ENCODE peak calls at places on chromosomes 7 and 10, in seven cellular contexts. Z is body of pancreas, R is HCT116, A is heart left ventricle, F is suprapubic skin, X is uterus, T is right lobe of liver. I is an unnamed sample.

GRCh38 chr7:98760201-98760651 is 109.6 kb downstream of the TMEM130 start:
- DNase-seq in Z (no peak), T (no peak), R (no peak), F (no peak), X (no peak), A (no peak), I (no peak)

GRCh38 chr10:12238821-12239220 is 42.8 kb downstream of the CDC123 start:
- DNase-seq in T (no peak), R (no peak), F (no peak), Z (no peak), A (no peak), X (no peak), I (no peak)

GRCh38 chr7:33779216-33779615 is 126.1 kb upstream of the BMPER start:
- DNase-seq in Z (no peak), R (no peak), F (no peak), X (no peak), T (no peak), A (no peak), I (no peak)

GRCh38 chr10:46514431-46514861 is 42.0 kb downstream of the GPRIN2 start:
- DNase-seq in A (peak), R (no peak), F (peak), X (no peak), Z (no peak), T (no peak), I (no peak)

GRCh38 chr7:37758467-37758866 is 74.9 kb downstream of the GPR141 start:
- DNase-seq in Z (no peak), X (no peak), A (no peak), F (no peak), R (no peak), T (no peak), I (no peak)

GRCh38 chr10:69073025-69073424 is 14.9 kb upstream of the SRGN start:
- DNase-seq in R (no peak), X (no peak), F (no peak), Z (no peak), A (no peak), T (no peak), I (no peak)

GRCh38 chr7:116354546-116355422 is 144.4 kb downstream of the TES start:
- DNase-seq in F (peak), X (peak), Z (peak), T (peak), A (peak), R (peak), I (peak)

GRCh38 chr7:148230341-148230740 is 360.2 kb upstream of the C7orf33 start:
- DNase-seq in T (no peak), R (no peak), X (no peak), F (no peak), A (no peak), Z (no peak), I (no peak)

GRCh38 chr7:140646931-140647647 is 6.5 kb upstream of the DENND2A start:
- DNase-seq in R (peak), F (peak), Z (peak), X (peak), T (no peak), A (no peak), I (peak)

GRCh38 chr7:83413425-83413824 is 235.5 kb downstream of the SEMA3E start:
- DNase-seq in T (no peak), X (no peak), F (no peak), A (no peak), R (no peak), Z (no peak), I (no peak)

GRCh38 chr10:119817991-119818888 is 54.4 kb downstream of the MCMBP start:
- DNase-seq in A (peak), Z (peak), R (no peak), T (peak), X (peak), F (peak), I (peak)

DNA sequence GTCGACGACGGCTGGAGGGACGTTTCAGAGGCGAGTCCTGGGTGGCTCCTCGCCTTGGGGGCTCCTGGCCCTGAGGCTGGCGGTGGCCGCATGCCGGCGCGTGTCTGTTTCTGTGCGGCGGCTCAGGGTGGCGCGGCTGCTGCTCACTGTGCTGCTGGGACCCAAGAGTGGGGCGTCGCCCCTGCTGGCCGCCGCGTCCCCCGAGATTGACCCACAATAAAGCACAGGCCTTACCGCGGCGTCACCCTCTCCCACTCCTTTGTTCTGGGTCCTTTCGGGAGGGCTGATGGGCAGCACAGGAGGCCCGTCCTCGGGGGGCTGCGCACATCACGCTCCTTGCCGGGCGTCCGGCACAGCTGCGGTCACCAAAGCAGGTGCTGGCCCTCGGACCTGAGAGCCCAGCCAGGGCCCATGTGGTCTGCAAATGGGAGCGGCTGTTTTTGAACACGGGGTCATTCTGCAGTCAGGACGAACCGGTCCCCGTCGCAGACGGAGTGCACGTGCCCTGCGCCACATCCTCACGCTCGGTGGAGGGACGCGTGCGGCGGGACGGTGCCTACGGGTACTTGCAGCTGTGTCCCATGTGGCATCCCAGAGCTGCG is 19.2 kb downstream of the GET4 start:
- DNase-seq in F (no peak), A (no peak), Z (no peak), X (no peak), R (no peak), T (no peak), I (no peak)
- TF ChIP-seq POLR2A in F (no peak), A (no peak), Z (no peak), X (no peak), R (no peak), T (no peak), I (no peak)

GRCh38 chr7:143259765-143260164 is 3.5 kb upstream of the GSTK1 start:
- DNase-seq in F (no peak), X (no peak), R (peak), Z (no peak), A (no peak), T (no peak), I (no peak)

GRCh38 chr7:143263266-143264195 is at the start of gene GSTK1:
- DNase-seq in F (peak), X (peak), A (peak), Z (peak), T (peak), R (peak), I (peak)

GRCh38 chr7:143269254-143269653 is 6.0 kb downstream of the GSTK1 start:
- DNase-seq in R (no peak), Z (no peak), F (no peak), T (peak), X (no peak), A (no peak), I (no peak)

GRCh38 chr7:143261901-143262300 is 1.3 kb upstream of the GSTK1 start:
- DNase-seq in Z (no peak), F (no peak), X (no peak), R (no peak), A (no peak), T (no peak), I (no peak)

DNA sequence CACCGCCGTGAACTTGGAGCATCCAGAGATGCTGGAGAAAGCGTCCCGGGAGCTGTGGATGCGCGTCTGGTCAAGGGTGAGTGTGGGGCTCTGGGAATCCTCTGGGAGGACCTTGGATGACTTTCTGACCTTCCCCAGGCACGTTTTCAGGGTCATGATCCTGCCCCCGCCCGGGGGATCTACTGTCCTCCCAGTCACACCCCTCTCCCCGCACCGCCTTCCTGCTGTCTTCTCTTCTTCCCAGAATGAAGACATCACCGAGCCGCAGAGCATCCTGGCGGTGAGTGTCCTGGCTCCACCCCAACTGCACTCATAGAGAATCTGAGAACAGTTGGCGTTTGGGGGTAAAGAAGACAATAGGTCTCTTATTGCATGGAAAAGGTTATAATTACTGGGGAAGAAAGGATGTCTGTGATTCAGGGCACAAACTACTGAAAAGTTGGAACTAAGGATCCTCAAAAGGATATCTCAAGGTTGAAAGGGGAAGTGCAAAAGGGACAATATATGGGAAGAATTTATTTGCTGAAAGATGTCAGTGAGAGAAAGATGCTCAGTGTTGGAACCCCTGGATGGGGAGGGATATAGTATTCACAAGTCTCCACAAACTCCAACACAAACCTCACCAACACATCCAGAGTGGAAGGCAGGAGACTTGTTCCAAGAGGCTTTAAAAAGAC is 1.9 kb downstream of the GSTK1 start:
- DNase-seq in Z (no peak), T (no peak), A (no peak), R (no peak), F (no peak), X (no peak), I (no peak)
- H3K4me3 ChIP-seq in Z (no peak), T (no peak), A (no peak), R (no peak), F (peak), X (no peak), I (no peak)

DNA sequence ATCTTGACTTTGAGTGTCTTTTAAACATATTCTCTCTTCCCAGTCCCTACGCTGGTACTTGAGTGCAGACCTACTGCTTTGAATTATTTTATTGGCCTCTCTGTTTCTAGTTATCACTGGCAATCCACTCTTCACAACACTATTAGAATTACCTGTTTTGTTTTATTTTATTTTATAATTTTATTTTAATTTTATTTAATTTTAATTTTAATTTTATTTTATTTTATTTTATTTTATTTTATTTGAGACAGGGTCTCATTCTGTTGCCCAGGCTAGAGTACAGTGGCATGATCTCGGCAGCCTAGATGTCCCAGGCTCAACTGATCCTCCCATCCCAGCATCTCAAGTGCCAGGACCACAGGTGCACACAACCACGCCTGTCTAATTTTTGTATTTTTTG is 6.8 kb downstream of the STK17A start:
- DNase-seq in F (no peak), X (no peak), T (no peak), R (no peak), A (no peak), Z (no peak), I (no peak)
- H3K27ac ChIP-seq in F (no peak), X (no peak), T (no peak), R (no peak), A (no peak), Z (no peak), I (no peak)

DNA sequence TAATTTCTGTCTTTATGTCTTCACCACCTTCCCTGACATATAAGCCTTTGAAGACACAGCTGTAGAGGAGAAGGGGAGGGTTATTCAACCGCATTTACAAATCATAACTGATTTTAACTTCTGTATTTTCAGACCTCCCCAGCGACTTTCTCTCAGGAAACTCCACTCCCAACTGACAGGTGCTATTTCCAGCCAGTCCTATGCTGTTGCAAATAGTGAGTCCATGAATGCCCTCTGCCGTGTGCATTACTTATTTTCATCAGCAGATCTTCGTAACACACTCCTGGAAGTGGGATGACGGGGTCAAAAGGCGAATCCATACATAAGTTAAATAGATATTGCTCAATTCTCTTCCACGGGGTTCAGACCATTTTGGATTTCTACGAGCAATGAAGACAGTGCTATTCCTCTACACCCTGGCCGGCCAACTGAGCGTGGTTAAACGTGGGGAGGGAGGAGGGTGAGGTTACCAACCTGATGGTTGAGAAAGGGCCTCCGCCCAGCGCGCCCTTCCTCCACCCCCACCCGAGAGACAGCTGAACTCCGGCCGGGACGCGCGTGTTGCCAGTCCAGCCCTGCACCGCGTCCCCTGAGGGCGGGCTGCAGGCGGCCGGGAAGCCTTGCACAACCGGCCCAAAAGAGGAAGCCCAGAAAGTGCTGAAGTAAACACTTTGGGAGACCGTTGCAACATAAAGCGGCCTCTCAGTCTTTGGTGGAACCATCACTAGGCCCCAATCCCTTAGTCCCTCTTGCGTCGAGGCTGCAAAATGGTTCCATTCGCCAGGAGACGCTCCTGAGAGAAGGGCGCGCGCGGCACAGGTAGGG is at the start of gene APBB1IP:
- DNase-seq in X (peak), T (peak), R (no peak), F (peak), A (peak), Z (peak), I (peak)
- TF ChIP-seq POLR2A in X (no peak), T (peak), R (no peak), F (no peak), A (no peak), Z (no peak), I (no peak)

GRCh38 chr10:117546630-117547300 is 4.2 kb downstream of the EMX2 start:
- DNase-seq in R (no peak), T (no peak), X (no peak), F (peak), Z (no peak), A (no peak), I (no peak)

GRCh38 chr10:117544729-117545140 is 2.2 kb downstream of the EMX2 start:
- DNase-seq in Z (no peak), X (peak), F (no peak), A (no peak), R (no peak), T (no peak), I (no peak)

GRCh38 chr10:117543999-117544728 is 1.6 kb downstream of the EMX2 start:
- DNase-seq in Z (no peak), A (no peak), X (peak), R (no peak), F (peak), T (no peak), I (no peak)

GRCh38 chr10:117546020-117546629 is 3.6 kb downstream of the EMX2 start:
- DNase-seq in Z (no peak), X (no peak), A (no peak), R (no peak), T (no peak), F (no peak), I (no peak)

DNA sequence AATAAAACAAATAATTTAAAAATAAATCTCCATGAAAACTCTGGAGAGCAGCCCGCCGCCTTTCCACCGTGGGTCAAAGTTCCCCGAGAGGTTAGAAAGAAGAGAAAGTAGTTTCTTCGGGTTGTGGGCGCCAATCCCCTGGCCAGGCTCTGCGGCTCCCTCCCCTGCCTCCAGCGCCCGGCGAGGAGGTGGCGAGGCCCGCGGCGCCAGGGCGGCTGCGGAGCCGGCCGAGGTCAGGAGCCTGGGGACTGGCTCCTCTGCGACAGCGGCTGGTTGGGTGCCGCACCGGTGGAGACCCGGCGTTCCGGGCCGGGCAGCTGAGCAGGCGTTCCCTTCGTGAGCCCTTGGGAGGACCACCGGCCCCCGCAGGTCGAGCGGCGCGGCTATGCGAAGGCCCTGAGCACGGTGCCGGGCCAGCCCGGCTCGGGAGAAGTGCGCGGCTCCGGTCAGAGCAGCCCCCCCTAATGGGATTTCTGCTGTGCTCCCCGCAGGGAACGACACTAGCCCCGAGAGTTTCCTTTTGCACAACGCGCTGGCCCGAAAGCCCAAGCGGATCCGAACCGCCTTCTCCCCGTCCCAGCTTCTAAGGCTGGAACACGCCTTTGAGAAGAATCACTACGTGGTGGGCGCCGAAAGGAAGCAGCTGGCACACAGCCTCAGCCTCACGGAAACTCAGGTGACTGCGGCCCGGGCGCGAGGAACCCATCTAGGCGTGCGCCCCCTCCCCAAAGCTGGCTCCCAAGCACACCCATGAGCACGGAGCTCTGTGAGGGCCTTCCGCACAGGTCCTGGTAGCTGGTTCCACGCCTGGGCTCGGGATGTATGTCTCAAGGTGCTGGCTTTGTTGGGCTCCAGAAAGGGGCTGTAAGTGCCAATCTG is 2.8 kb downstream of the EMX2 start:
- DNase-seq in A (no peak), X (no peak), F (peak), Z (no peak), R (no peak), T (no peak), I (no peak)
- H3K4me3 ChIP-seq in A (peak), X (peak), F (peak), Z (peak), R (no peak), T (no peak), I (peak)

GRCh38 chr7:4633012-4633411 is 49.1 kb upstream of the FOXK1 start:
- DNase-seq in A (no peak), T (no peak), Z (no peak), X (no peak), F (no peak), R (peak), I (no peak)

GRCh38 chr7:4629287-4629905 is 52.7 kb upstream of the FOXK1 start:
- DNase-seq in R (no peak), Z (no peak), X (no peak), F (no peak), A (no peak), T (no peak), I (no peak)

GRCh38 chr7:4634166-4634565 is 47.9 kb upstream of the FOXK1 start:
- DNase-seq in R (no peak), F (no peak), X (no peak), T (no peak), A (no peak), Z (no peak), I (no peak)

GRCh38 chr7:4631021-4631663 is 51.0 kb upstream of the FOXK1 start:
- DNase-seq in X (no peak), R (no peak), Z (no peak), T (no peak), A (no peak), F (no peak), I (no peak)

GRCh38 chr7:4631664-4632171 is 50.4 kb upstream of the FOXK1 start:
- DNase-seq in F (peak), X (peak), Z (peak), T (peak), A (peak), R (peak), I (peak)
- H3K27ac ChIP-seq in F (peak), X (peak), Z (no peak), T (no peak), A (no peak), R (peak), I (no peak)

DNA sequence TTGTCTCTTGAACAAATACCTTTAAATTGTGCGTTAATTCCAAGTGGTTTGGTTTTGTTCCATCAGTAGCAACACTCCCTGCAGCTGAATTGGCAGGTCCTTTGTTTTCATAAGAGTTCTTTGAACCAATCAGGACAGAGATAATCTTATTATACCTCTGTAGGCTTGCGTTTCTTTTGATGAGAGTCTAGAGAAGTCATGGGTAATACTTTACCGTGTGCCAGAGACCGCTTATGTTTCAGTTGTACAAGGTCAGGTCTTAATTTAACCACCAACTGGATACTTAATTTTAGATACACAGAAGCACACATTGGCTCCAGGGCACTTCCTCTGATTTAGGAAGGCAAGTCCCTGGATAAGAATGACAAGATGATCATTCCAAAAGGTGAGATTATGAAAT is at the start of gene ASB15:
- DNase-seq in A (peak), Z (no peak), R (no peak), F (no peak), T (no peak), X (no peak), I (no peak)
- TF ChIP-seq POLR2A in A (no peak), Z (no peak), R (no peak), F (no peak), T (no peak), X (no peak), I (no peak)